ENCODE peak calls at places on chromosomes 13 and 19, in eight cellular contexts. J, H, G, E, K, C, D and O are unnamed samples.

GRCh38 chr13:35016362-35017148 is 74.5 kb downstream of the NBEA start:
- DNase-seq in E (no peak), C (no peak), G (peak; percentile 13), K (no peak), J (no peak), D (no peak), H (no peak), O (no peak)

GRCh38 chr13:24083722-24084421 is 76.6 kb upstream of the SPATA13 start:
- DNase-seq in E (no peak), C (no peak), G (peak; percentile 51), K (no peak), D (no peak), J (no peak), H (no peak), O (no peak)

GRCh38 chr13:51838235-51838846 is 6.6 kb downstream of the TMEM272 start:
- DNase-seq in D (no peak), K (no peak), J (no peak), E (peak; percentile 71), H (no peak), C (peak; percentile 58), G (no peak), O (no peak)

GRCh38 chr19:17576758-17577532 is 21.5 kb downstream of the COLGALT1 start:
- DNase-seq in H (no peak), J (peak; percentile 66), K (peak; percentile 97), D (no peak), E (peak; percentile 17), G (no peak), C (no peak), O (peak; percentile 60)

GRCh38 chr13:24208314-24208713 is 47.8 kb downstream of the SPATA13 start:
- DNase-seq in G (no peak), K (no peak), C (peak; percentile 77), J (peak; percentile 15), H (no peak), E (peak; percentile 85), D (no peak), O (no peak)

GRCh38 chr19:45508931-45509691 is 1.8 kb downstream of the VASP start:
- DNase-seq in E (peak; percentile 91), K (peak; percentile 66), H (no peak), G (no peak), J (peak; percentile 66), D (peak; percentile 31), C (no peak), O (peak; percentile 75)

GRCh38 chr19:44986389-44986788 is 14.9 kb upstream of the RELB start:
- DNase-seq in G (no peak), D (no peak), K (no peak), J (no peak), H (no peak), E (no peak), C (no peak), O (no peak)

GRCh38 chr19:29457413-29457812 is 68.4 kb upstream of the VSTM2B start:
- DNase-seq in K (no peak), G (no peak), E (no peak), C (no peak), H (no peak), J (no peak), D (no peak), O (no peak)

GRCh38 chr19:37551123-37551993 is 43.2 kb downstream of the ZNF571 start:
- DNase-seq in D (peak; percentile 47), C (peak; percentile 34), G (no peak), K (no peak), H (peak; percentile 24), E (peak; percentile 39), J (no peak), O (peak; percentile 77)

GRCh38 chr19:49983645-49984229 is 22.8 kb upstream of the SIGLEC11 start:
- DNase-seq in D (peak; percentile 83), H (peak; percentile 67), J (peak; percentile 61), K (peak; percentile 79), G (peak; percentile 15), E (peak; percentile 47), C (no peak), O (peak; percentile 68)

GRCh38 chr19:46620716-46621115 is 4.2 kb downstream of the PTGIR start:
- DNase-seq in D (no peak), K (no peak), J (no peak), H (no peak), E (peak; percentile 86), C (no peak), G (no peak), O (no peak)

GRCh38 chr19:2758601-2759313 is 18.9 kb upstream of the SLC39A3 start:
- DNase-seq in D (no peak), G (no peak), E (no peak), K (no peak), H (no peak), J (no peak), C (no peak), O (no peak)

GRCh38 chr13:26253262-26253786 is 605 bp upstream of the CDK8 start:
- DNase-seq in K (no peak), H (no peak), D (no peak), J (no peak), G (no peak), E (no peak), C (no peak), O (no peak)

GRCh38 chr19:40424637-40425449 is 949 bp downstream of the SERTAD1 start:
- DNase-seq in C (no peak), K (no peak), G (peak; percentile 73), J (no peak), D (no peak), E (peak; percentile 46), H (no peak), O (no peak)

GRCh38 chr19:14139944-14140343 is 3.6 kb upstream of the ASF1B start:
- DNase-seq in D (no peak), C (no peak), H (no peak), G (no peak), K (no peak), J (no peak), E (peak; percentile 91), O (no peak)

GRCh38 chr19:45443462-45444317 is 20.0 kb upstream of the ERCC1 start:
- DNase-seq in E (peak; percentile 96), C (peak; percentile 36), K (peak; percentile 98), J (peak; percentile 79), D (peak; percentile 50), H (peak; percentile 42), G (peak; percentile 74), O (no peak)

GRCh38 chr19:54158812-54159351 is 639 bp downstream of the LENG1 start:
- DNase-seq in G (no peak), K (no peak), E (peak; percentile 34), H (no peak), C (no peak), D (peak; percentile 52), J (no peak), O (no peak)

GRCh38 chr13:98370806-98371553 is 193.9 kb upstream of the RNF113B start:
- DNase-seq in D (no peak), K (no peak), J (no peak), H (no peak), E (peak; percentile 95), C (peak; percentile 71), G (no peak), O (no peak)

GRCh38 chr13:106570354-106570822 is 2.5 kb upstream of the ARGLU1 start:
- DNase-seq in G (no peak), E (peak; percentile 72), K (peak; percentile 63), J (peak; percentile 29), D (peak; percentile 69), C (peak; percentile 78), H (peak; percentile 65), O (no peak)

GRCh38 chr19:41548047-41548446 is 27.9 kb upstream of the CEACAM21 start:
- DNase-seq in E (no peak), J (no peak), D (no peak), C (no peak), K (no peak), G (no peak), H (no peak), O (no peak)